ENCODE peak calls at places on chromosomes 7 and 10, in ten cellular contexts. R, Q, B, S, T, G, Z, C, E and I are unnamed samples.

GRCh38 chr7:512541-513311 is 6.9 kb downstream of the PDGFA start:
- DNase-seq in T (no peak), Q (no peak), Z (no peak), R (no peak), G (no peak), B (no peak), E (no peak), C (peak), S (no peak), I (no peak)

GRCh38 chr10:116912162-116912561 is 62.9 kb downstream of the ENO4 start:
- DNase-seq in C (no peak), B (no peak), T (no peak), G (no peak), S (no peak), R (no peak), Q (no peak), Z (no peak), E (no peak), I (no peak)

GRCh38 chr7:35647171-35647574 is 47.8 kb downstream of the HERPUD2 start:
- DNase-seq in C (peak), S (peak), R (peak), T (no peak), B (no peak), G (peak), E (no peak), Q (no peak), Z (no peak), I (no peak)

GRCh38 chr10:45403151-45403550 is 29.1 kb downstream of the ALOX5 start:
- DNase-seq in E (no peak), T (no peak), G (no peak), B (no peak), C (no peak), Q (no peak), S (no peak), R (no peak), Z (no peak), I (no peak)

GRCh38 chr7:4845740-4846142 is 16.1 kb downstream of the PAPOLB start:
- DNase-seq in Z (no peak), S (peak), T (no peak), C (no peak), E (no peak), G (peak), R (peak), B (no peak), Q (no peak), I (no peak)

GRCh38 chr10:63267414-63268138 is 134.4 kb downstream of the NRBF2 start:
- DNase-seq in Z (no peak), S (peak), R (no peak), Q (no peak), T (peak), E (peak), C (peak), G (peak), B (peak), I (no peak)

GRCh38 chr10:21159669-21160068 is 262.6 kb upstream of the NEBL start:
- DNase-seq in R (no peak), C (no peak), S (no peak), B (no peak), E (no peak), T (no peak), G (no peak), Q (no peak), Z (no peak), I (no peak)

GRCh38 chr7:124171068-124171467 is 138.2 kb upstream of the TMEM229A start:
- DNase-seq in Q (no peak), E (no peak), C (no peak), R (no peak), T (no peak), Z (peak), G (peak), B (peak), S (peak), I (no peak)

GRCh38 chr7:140653319-140654108 is 12.9 kb upstream of the DENND2A start:
- DNase-seq in S (peak), G (peak), T (no peak), C (peak), Z (peak), E (peak), B (peak), Q (no peak), R (peak), I (peak)

GRCh38 chr7:50369408-50370026 is 65.0 kb downstream of the IKZF1 start:
- DNase-seq in S (peak), Z (no peak), T (peak), G (peak), R (peak), Q (no peak), C (no peak), B (peak), E (no peak), I (peak)

GRCh38 chr7:151455690-151456089 is 15.7 kb upstream of the CRYGN start:
- DNase-seq in B (no peak), E (no peak), Z (no peak), C (no peak), T (no peak), R (no peak), G (no peak), S (no peak), Q (no peak), I (no peak)

GRCh38 chr10:98301664-98302319 is 33.8 kb upstream of the LOXL4 start:
- DNase-seq in T (no peak), G (no peak), S (no peak), B (no peak), Z (no peak), Q (no peak), C (no peak), E (no peak), R (no peak), I (no peak)

GRCh38 chr7:6618621-6619020 is 3.2 kb downstream of the ZNF853 start:
- DNase-seq in T (no peak), G (no peak), R (no peak), S (no peak), C (no peak), Z (no peak), B (no peak), E (no peak), Q (no peak), I (no peak)

GRCh38 chr10:87068281-87068680 is 26.4 kb downstream of the GLUD1 start:
- DNase-seq in R (no peak), C (no peak), G (no peak), S (no peak), E (no peak), Q (no peak), B (peak), T (no peak), Z (no peak), I (no peak)

GRCh38 chr10:22252801-22253577 is 35.2 kb upstream of the EBLN1 start:
- DNase-seq in Z (peak), C (no peak), E (no peak), B (no peak), T (no peak), S (no peak), Q (peak), G (peak), R (peak), I (peak)